ENCODE peak calls at places on chromosome 5, in four cellular contexts. I is A549, V is K562, O is HepG2. Y is an unnamed sample.

GRCh38 chr5:59956130-59956773 is 62.7 kb upstream of the PDE4D start:
- DNase-seq in I (no peak), O (no peak), V (no peak), Y (no peak)

GRCh38 chr5:67047180-67047579 is 149.4 kb downstream of the CD180 start:
- DNase-seq in I (no peak), O (no peak), V (no peak), Y (no peak)

GRCh38 chr5:55440188-55440646 is 94.5 kb downstream of the PLPP1 start:
- DNase-seq in V (no peak), I (no peak), O (no peak), Y (no peak)

GRCh38 chr5:958701-959571 is 49.7 kb upstream of the NKD2 start:
- DNase-seq in V (peak), O (peak), I (peak), Y (no peak)

GRCh38 chr5:176740131-176740701 is 70.1 kb upstream of the UNC5A start:
- DNase-seq in I (no peak), O (no peak), V (no peak), Y (no peak)

GRCh38 chr5:176535101-176535654 is 2.0 kb downstream of the RNF44 start:
- DNase-seq in O (no peak), V (no peak), I (peak), Y (no peak)

GRCh38 chr5:619444-619843 is 7.3 kb downstream of the CEP72 start:
- DNase-seq in V (peak), O (no peak), I (no peak), Y (no peak)

GRCh38 chr5:84382363-84383295 is 2.1 kb downstream of the EDIL3 start:
- DNase-seq in V (no peak), I (peak), O (no peak), Y (peak)

DNA sequence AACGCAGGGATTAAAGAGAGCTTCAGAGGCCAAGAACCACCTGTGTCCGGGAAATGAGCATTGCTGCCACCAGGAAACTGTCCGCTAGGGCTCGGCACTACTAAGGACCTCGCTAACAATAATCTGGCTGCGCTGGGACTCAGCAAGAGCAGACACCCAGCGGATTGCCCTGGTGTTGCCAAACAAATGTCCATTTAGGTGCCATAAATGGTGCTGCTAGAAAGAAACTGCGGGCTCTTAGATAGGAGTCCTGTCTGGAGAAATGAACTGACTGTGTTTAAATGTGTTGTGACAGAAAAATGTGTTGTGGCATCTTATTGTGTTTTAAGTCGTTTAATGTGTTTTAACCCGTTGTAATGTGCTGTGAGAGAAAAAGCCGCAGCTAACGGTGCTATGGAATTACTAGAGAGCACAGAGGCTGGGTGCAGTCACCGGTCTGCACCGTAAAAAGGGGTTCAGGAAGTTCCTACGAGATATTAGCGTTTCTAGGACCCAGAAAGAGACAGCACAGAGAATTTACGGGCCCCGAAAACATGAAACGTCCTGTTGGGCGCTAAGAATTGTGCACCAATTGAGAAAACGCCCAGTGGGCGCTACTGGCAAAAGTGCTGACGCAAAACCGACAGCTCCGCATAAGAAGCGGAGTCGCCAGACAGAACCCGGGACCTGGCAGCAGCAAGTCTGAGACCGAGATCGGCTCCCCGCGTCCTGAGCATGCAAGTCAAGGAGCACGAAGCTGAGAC is 90.6 kb downstream of the ANXA2R start:
- DNase-seq in O (peak), V (no peak), I (peak), Y (no peak)
- TF ChIP-seq MAX in O (no peak), V (no peak), I (peak), Y (no peak)

GRCh38 chr5:173826921-173827350 is 61.2 kb upstream of the CPEB4 start:
- DNase-seq in O (peak), I (no peak), V (no peak), Y (no peak)

GRCh38 chr5:173826179-173826920 is 61.8 kb upstream of the CPEB4 start:
- DNase-seq in I (no peak), O (peak), V (no peak), Y (no peak)

GRCh38 chr5:173823274-173823644 is 64.9 kb upstream of the CPEB4 start:
- DNase-seq in I (no peak), O (no peak), V (no peak), Y (no peak)

GRCh38 chr5:173825215-173825865 is 62.8 kb upstream of the CPEB4 start:
- DNase-seq in V (no peak), I (peak), O (peak), Y (no peak)

DNA sequence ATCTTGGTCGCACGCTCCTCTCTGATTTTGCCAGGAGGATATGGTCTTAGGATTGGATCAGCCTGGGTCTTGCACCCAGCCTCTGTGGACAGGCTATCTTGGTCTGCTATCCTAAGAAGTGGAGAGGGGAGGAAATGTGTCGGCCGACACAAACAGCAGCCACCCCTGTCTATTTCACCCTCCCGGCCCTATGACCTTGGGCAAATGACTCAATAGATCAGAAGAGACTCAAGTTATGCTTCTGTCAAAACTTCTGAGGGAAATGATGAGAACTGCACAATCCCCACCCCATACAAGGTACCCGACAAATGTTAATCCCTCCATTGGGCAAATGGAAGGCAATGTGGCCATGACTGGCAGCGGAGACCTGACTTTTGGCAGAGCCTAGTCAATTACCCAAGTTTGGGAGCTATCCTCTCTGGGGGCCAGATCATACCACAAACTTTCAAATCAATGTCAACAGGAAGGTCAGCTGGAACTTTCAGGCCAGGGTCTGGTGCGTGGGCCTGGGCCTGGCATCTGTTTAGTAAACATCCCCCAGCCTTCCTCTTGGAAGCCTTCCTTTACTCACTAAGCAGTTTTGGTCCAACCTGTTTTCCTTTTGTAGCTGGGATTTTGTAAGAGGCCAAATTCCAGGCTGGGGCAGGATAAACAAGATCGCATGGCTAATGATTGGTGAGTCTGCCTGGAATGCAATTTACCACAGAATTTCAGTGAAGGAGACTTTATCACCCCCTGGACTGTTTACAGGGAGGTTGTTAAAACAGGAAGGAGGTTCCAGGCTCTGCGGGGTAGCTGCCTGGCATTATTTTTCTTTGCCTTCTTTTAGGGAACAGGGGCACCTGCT is 64.2 kb upstream of the CPEB4 start:
- DNase-seq in O (peak), I (peak), V (no peak), Y (no peak)
- TF ChIP-seq HMGXB4 in O (no peak), I (no peak), V (no peak), Y (no peak)

GRCh38 chr5:141878186-141878770 is at the start of gene PCDH1:
- DNase-seq in O (no peak), V (peak), I (peak), Y (peak)
- TF ChIP-seq MAX in O (no peak), V (no peak), I (no peak), Y (no peak)

GRCh38 chr5:76855961-76856360 is 6.1 kb downstream of the S100Z start:
- DNase-seq in O (no peak), V (no peak), I (no peak), Y (no peak)

GRCh38 chr5:76851713-76852369 is 2.0 kb downstream of the S100Z start:
- DNase-seq in V (no peak), O (no peak), I (no peak), Y (no peak)

GRCh38 chr5:76852716-76853115 is 2.9 kb downstream of the S100Z start:
- DNase-seq in O (no peak), I (no peak), V (no peak), Y (no peak)

GRCh38 chr5:76850543-76851140 is 828 bp downstream of the S100Z start:
- DNase-seq in O (no peak), I (no peak), V (no peak), Y (no peak)

DNA sequence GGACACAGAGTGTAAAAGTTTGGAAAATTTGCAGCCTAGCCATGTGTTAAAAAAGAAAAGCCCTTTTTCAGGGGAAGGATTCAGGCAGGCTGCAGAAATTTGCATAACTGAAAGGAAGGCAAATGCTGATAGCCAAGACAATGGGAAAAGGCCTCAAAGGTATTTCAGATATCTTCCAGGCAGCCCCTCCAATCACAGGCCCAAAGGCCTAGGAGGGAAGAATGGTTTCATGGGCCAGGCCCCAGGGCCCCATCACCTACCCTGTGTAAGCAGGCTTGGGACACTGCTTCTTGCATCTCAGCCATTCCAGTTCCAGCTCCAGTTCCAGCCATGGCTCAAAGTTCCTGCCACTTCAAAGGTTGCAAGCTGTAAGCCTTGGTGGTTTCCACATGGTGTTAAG is 4.8 kb downstream of the S100Z start:
- DNase-seq in I (no peak), V (no peak), O (no peak), Y (no peak)
- TF ChIP-seq HMGXB4 in I (no peak), V (no peak), O (no peak), Y (no peak)

DNA sequence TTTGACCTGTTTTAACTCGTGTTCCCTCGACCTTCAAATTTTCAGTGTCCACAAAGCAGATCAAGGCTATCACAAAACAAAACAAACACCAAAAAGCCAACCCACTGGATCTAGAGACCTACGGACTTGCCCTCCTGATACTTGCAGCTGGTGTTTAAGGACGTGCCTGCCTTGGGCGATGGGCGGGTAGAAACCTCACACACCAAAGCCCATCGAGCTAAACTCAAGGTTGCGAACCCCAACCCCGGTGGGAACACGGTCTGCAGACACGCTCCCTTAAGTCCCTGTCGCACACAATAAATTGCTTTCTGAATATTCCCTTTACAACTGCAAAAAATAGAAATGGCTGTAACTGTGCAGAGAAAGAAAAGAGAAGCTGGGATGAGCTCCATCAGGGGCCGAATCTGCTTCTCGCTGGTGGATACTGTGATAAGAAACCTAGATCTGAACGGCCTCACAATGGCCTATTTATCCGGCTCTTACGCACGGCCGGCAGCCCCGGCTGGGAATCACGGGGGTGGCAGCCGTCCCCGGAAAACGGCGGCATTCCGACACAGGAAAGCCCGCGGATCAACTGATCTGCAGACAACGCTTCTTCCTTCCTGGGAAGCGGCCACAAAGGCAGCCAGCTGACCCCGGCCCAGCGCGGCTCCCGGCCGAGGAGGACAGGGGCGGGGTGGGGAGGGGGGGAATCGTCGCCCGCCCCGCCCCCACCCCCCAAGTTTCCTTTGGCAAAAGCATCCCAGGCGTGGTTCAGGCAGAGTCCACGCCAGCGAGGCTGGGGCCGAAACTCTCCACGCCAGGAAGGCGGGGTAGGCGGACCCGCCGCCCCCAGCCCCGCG is 247.4 kb upstream of the ANKRD55 start:
- DNase-seq in I (no peak), V (no peak), O (peak), Y (peak)
- TF ChIP-seq MAX in I (no peak), V (no peak), O (peak), Y (peak)

DNA sequence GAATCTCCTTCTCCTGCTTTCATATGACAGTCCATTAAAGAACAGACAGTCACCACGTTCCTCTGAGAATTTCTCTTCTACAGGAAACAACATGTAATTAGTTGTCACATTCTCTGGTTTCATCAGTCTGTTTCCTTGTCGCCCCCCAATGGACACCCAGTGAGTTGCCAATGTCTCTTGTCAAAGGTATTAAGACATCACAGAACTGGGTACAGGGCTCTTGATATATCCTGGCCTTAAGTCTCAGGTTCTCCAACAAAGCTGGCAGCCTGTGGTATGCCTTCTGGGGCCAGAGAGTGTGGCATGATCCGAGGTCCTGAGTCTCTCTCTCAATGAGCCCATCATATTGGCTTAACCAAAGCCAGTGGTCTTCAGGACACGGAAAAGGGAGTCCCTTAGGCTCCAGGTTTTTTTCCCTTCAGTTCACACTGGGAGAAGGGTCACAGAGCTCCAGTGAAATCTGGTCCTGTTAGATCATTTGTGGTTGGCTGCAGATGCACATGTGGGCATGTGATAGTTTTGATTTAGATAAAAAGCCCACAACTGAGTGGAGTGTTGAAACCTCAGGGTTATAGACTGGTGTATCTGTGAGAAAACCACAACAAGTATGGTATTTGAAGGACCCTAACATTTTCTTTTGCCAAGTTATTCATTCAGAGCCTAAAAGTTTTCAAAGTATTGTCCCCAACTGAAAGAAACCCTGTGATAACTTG is 46.9 kb downstream of the PRLR start:
- DNase-seq in O (peak), I (peak), V (peak), Y (peak)
- TF ChIP-seq HMGXB4 in O (no peak), I (no peak), V (no peak), Y (no peak)